ENCODE peak calls at places on chromosomes 2 and 18, in nine cellular contexts. Q, K, S, Z, H, N, W, C and M are unnamed samples.

GRCh38 chr2:1301056-1301455 is 112.2 kb upstream of the TPO start:
- DNase-seq in Q (no peak), K (no peak), S (no peak), Z (no peak), H (no peak), N (no peak), W (no peak), C (no peak), M (no peak)

GRCh38 chr2:239151201-239152131 is 249.4 kb downstream of the HDAC4 start:
- DNase-seq in Q (no peak), K (peak; percentile 46), S (peak; percentile 78), Z (no peak), H (peak; percentile 15), N (peak; percentile 32), W (no peak), C (no peak), M (no peak)

GRCh38 chr2:29056452-29056851 is 17.9 kb downstream of the PCARE start:
- DNase-seq in Q (no peak), K (no peak), S (no peak), Z (no peak), H (no peak), N (no peak), W (no peak), C (no peak), M (no peak)

GRCh38 chr2:239029958-239030357 is 182.1 kb downstream of the TWIST2 start:
- DNase-seq in Q (no peak), K (no peak), S (peak; percentile 53), Z (no peak), H (no peak), N (no peak), W (no peak), C (no peak), M (no peak)

GRCh38 chr2:106638043-106638442 is 150.9 kb downstream of the CD8B2 start:
- DNase-seq in Q (no peak), K (no peak), S (no peak), Z (no peak), H (no peak), N (no peak), W (peak; percentile 10), C (no peak), M (no peak)

GRCh38 chr2:109135572-109136185 is 6.7 kb downstream of the SH3RF3 start:
- DNase-seq in Q (no peak), K (no peak), S (no peak), Z (no peak), H (no peak), N (no peak), W (no peak), C (no peak), M (no peak)

GRCh38 chr2:19035238-19035637 is 323.2 kb downstream of the OSR1 start:
- DNase-seq in Q (no peak), K (no peak), S (peak; percentile 83), Z (no peak), H (peak; percentile 20), N (no peak), W (no peak), C (peak; percentile 45), M (no peak)

GRCh38 chr18:33128581-33128980 is 311.9 kb downstream of the CCDC178 start:
- DNase-seq in Q (no peak), K (no peak), S (no peak), Z (no peak), H (no peak), N (no peak), W (no peak), C (no peak), M (no peak)

GRCh38 chr2:75512455-75513212 is 48.1 kb downstream of the EVA1A start:
- DNase-seq in Q (no peak), K (no peak), S (no peak), Z (no peak), H (no peak), N (no peak), W (no peak), C (no peak), M (no peak)

GRCh38 chr2:102975996-102976636 is 214.3 kb downstream of the TMEM182 start:
- DNase-seq in Q (no peak), K (no peak), S (no peak), Z (peak; percentile 65), H (no peak), N (no peak), W (peak; percentile 32), C (peak; percentile 11), M (peak; percentile 55)

GRCh38 chr2:10047616-10048500 is 4.5 kb downstream of the KLF11 start:
- DNase-seq in Q (no peak), K (peak; percentile 78), S (peak; percentile 66), Z (no peak), H (no peak), N (peak; percentile 34), W (no peak), C (no peak), M (no peak)

GRCh38 chr2:70751881-70752280 is 16.1 kb downstream of the ADD2 start:
- DNase-seq in Q (no peak), K (no peak), S (no peak), Z (no peak), H (no peak), N (no peak), W (no peak), C (no peak), M (no peak)

GRCh38 chr2:152354909-152355308 is 19.9 kb downstream of the FMNL2 start:
- DNase-seq in Q (no peak), K (no peak), S (no peak), Z (no peak), H (no peak), N (no peak), W (no peak), C (no peak), M (no peak)

GRCh38 chr18:23943903-23944624 is 70.5 kb upstream of the TTC39C start:
- DNase-seq in Q (no peak), K (no peak), S (no peak), Z (no peak), H (no peak), N (no peak), W (no peak), C (no peak), M (no peak)

GRCh38 chr2:176638167-176639015 is 369.1 kb downstream of the MTX2 start:
- DNase-seq in Q (peak; percentile 37), K (peak; percentile 69), S (peak; percentile 91), Z (no peak), H (peak; percentile 62), N (peak; percentile 67), W (peak; percentile 76), C (peak; percentile 47), M (no peak)

GRCh38 chr2:27720004-27720551 is 51.4 kb upstream of the MRPL33 start:
- DNase-seq in Q (no peak), K (no peak), S (no peak), Z (no peak), H (no peak), N (no peak), W (peak; percentile 94), C (no peak), M (no peak)

GRCh38 chr18:69380324-69380723 is 20.4 kb upstream of the DOK6 start:
- DNase-seq in Q (no peak), K (no peak), S (no peak), Z (no peak), H (no peak), N (no peak), W (no peak), C (no peak), M (no peak)